ENCODE peak calls at places on chromosomes 2 and 18, in five cellular contexts. One of them, this sample, is unnamed.

GRCh38 chr2:95050385-95051300 is 25.1 kb downstream of the MAL start:
- DNase-seq in T1000: no peak
- DNase-seq in IMR-90: no peak
- DNase-seq in A549: no peak
- DNase-seq in NCI-H774: no peak
- DNase-seq in this sample: no peak

GRCh38 chr2:58089081-58089480 is 42.5 kb downstream of the VRK2 start:
- DNase-seq in A549: no peak
- DNase-seq in IMR-90: peak; percentile 37
- DNase-seq in T1000: no peak
- DNase-seq in NCI-H774: no peak
- DNase-seq in this sample: no peak

GRCh38 chr2:237624565-237624964 is 2.8 kb upstream of the LRRFIP1 start:
- DNase-seq in A549: no peak
- DNase-seq in T1000: no peak
- DNase-seq in IMR-90: no peak
- DNase-seq in NCI-H774: no peak
- DNase-seq in this sample: no peak

GRCh38 chr18:32910694-32911296 is 138.0 kb upstream of the KLHL14 start:
- DNase-seq in NCI-H774: no peak
- DNase-seq in A549: no peak
- DNase-seq in IMR-90: no peak
- DNase-seq in T1000: no peak
- DNase-seq in this sample: no peak

GRCh38 chr2:240013343-240013742 is 11.8 kb downstream of the NDUFA10 start:
- DNase-seq in NCI-H774: no peak
- DNase-seq in IMR-90: peak; percentile 25
- DNase-seq in A549: no peak
- DNase-seq in T1000: no peak
- DNase-seq in this sample: no peak

GRCh38 chr18:850960-851359 is 38.9 kb upstream of the YES1 start:
- DNase-seq in T1000: no peak
- DNase-seq in NCI-H774: no peak
- DNase-seq in IMR-90: no peak
- DNase-seq in A549: no peak
- DNase-seq in this sample: no peak

GRCh38 chr18:7514796-7515440 is 52.2 kb upstream of the PTPRM start:
- DNase-seq in A549: no peak
- DNase-seq in IMR-90: no peak
- DNase-seq in T1000: no peak
- DNase-seq in NCI-H774: no peak
- DNase-seq in this sample: no peak

GRCh38 chr2:29073913-29074312 is 410 bp downstream of the PCARE start:
- DNase-seq in NCI-H774: no peak
- DNase-seq in T1000: no peak
- DNase-seq in A549: no peak
- DNase-seq in IMR-90: no peak
- DNase-seq in this sample: no peak

GRCh38 chr18:48929951-48930713 is 20.6 kb downstream of the SMAD7 start:
- DNase-seq in T1000: no peak
- DNase-seq in NCI-H774: no peak
- DNase-seq in A549: peak; percentile 89
- DNase-seq in IMR-90: peak; percentile 81
- DNase-seq in this sample: no peak

GRCh38 chr2:239548491-239548890 is 147.7 kb upstream of the HDAC4 start:
- DNase-seq in NCI-H774: no peak
- DNase-seq in IMR-90: no peak
- DNase-seq in A549: no peak
- DNase-seq in T1000: no peak
- DNase-seq in this sample: no peak

GRCh38 chr2:219331560-219332213 is 857 bp downstream of the RESP18 start:
- DNase-seq in IMR-90: peak; percentile 21
- DNase-seq in A549: no peak
- DNase-seq in NCI-H774: no peak
- DNase-seq in T1000: no peak
- DNase-seq in this sample: no peak

GRCh38 chr2:195666113-195666712 is 9.2 kb downstream of the SLC39A10 start:
- DNase-seq in NCI-H774: no peak
- DNase-seq in IMR-90: no peak
- DNase-seq in A549: no peak
- DNase-seq in T1000: no peak
- DNase-seq in this sample: no peak

GRCh38 chr2:112474844-112475486 is 7.0 kb upstream of the TTL start:
- DNase-seq in A549: no peak
- DNase-seq in T1000: no peak
- DNase-seq in IMR-90: peak; percentile 62
- DNase-seq in NCI-H774: no peak
- DNase-seq in this sample: no peak

GRCh38 chr18:37524139-37524538 is 41.5 kb downstream of the CELF4 start:
- DNase-seq in T1000: no peak
- DNase-seq in A549: no peak
- DNase-seq in IMR-90: no peak
- DNase-seq in NCI-H774: no peak
- DNase-seq in this sample: no peak

GRCh38 chr2:140257692-140258300 is 1477.6 kb upstream of the NXPH2 start:
- DNase-seq in A549: no peak
- DNase-seq in IMR-90: no peak
- DNase-seq in T1000: no peak
- DNase-seq in NCI-H774: no peak
- DNase-seq in this sample: no peak

GRCh38 chr2:16588565-16588964 is 77.1 kb downstream of the CYRIA start:
- DNase-seq in A549: no peak
- DNase-seq in T1000: no peak
- DNase-seq in NCI-H774: no peak
- DNase-seq in IMR-90: no peak
- DNase-seq in this sample: no peak

GRCh38 chr2:10521356-10521755 is 73.2 kb upstream of the ODC1 start:
- DNase-seq in IMR-90: no peak
- DNase-seq in T1000: no peak
- DNase-seq in NCI-H774: no peak
- DNase-seq in A549: no peak
- DNase-seq in this sample: no peak

GRCh38 chr2:106158871-106159270 is 35.2 kb downstream of the UXS1 start:
- DNase-seq in A549: no peak
- DNase-seq in IMR-90: no peak
- DNase-seq in NCI-H774: no peak
- DNase-seq in T1000: no peak
- DNase-seq in this sample: no peak

GRCh38 chr2:26325851-26326250 is 20.1 kb upstream of the SELENOI start:
- DNase-seq in A549: no peak
- DNase-seq in T1000: no peak
- DNase-seq in IMR-90: peak; percentile 85
- DNase-seq in NCI-H774: no peak
- DNase-seq in this sample: no peak

GRCh38 chr2:19319698-19320097 is 38.7 kb downstream of the OSR1 start:
- DNase-seq in IMR-90: no peak
- DNase-seq in NCI-H774: no peak
- DNase-seq in A549: no peak
- DNase-seq in T1000: no peak
- DNase-seq in this sample: no peak

GRCh38 chr2:88074854-88075292 is 7.2 kb downstream of the SMYD1 start:
- DNase-seq in A549: no peak
- DNase-seq in T1000: no peak
- DNase-seq in IMR-90: peak; percentile 67
- DNase-seq in NCI-H774: no peak
- DNase-seq in this sample: no peak

GRCh38 chr2:171347591-171348032 is 86.2 kb downstream of the METTL8 start:
- DNase-seq in IMR-90: peak; percentile 93
- DNase-seq in NCI-H774: no peak
- DNase-seq in T1000: peak; percentile 48
- DNase-seq in A549: no peak
- DNase-seq in this sample: no peak

GRCh38 chr2:6784299-6784698 is 81.4 kb downstream of the CMPK2 start:
- DNase-seq in A549: no peak
- DNase-seq in NCI-H774: no peak
- DNase-seq in T1000: no peak
- DNase-seq in IMR-90: no peak
- DNase-seq in this sample: no peak

GRCh38 chr2:98800330-98801064 is 69.6 kb upstream of the MGAT4A start:
- DNase-seq in NCI-H774: no peak
- DNase-seq in T1000: no peak
- DNase-seq in A549: no peak
- DNase-seq in IMR-90: no peak
- DNase-seq in this sample: no peak

GRCh38 chr2:80303006-80303741 is 1.4 kb downstream of the LRRTM1 start:
- DNase-seq in IMR-90: no peak
- DNase-seq in A549: no peak
- DNase-seq in NCI-H774: no peak
- DNase-seq in T1000: no peak
- DNase-seq in this sample: no peak

GRCh38 chr18:46497129-46497528 is 159.9 kb downstream of the LOXHD1 start:
- DNase-seq in NCI-H774: no peak
- DNase-seq in A549: no peak
- DNase-seq in T1000: peak; percentile 11
- DNase-seq in IMR-90: no peak
- DNase-seq in this sample: no peak

GRCh38 chr18:65091737-65092329 is 659.0 kb upstream of the CDH7 start:
- DNase-seq in A549: no peak
- DNase-seq in IMR-90: peak; percentile 0
- DNase-seq in NCI-H774: peak; percentile 43
- DNase-seq in T1000: no peak
- DNase-seq in this sample: no peak

GRCh38 chr2:75290600-75291140 is 91.3 kb upstream of the TACR1 start:
- DNase-seq in T1000: no peak
- DNase-seq in A549: no peak
- DNase-seq in NCI-H774: no peak
- DNase-seq in IMR-90: peak; percentile 45
- DNase-seq in this sample: no peak

GRCh38 chr2:98573426-98573825 is 34.9 kb downstream of the COA5 start:
- DNase-seq in T1000: no peak
- DNase-seq in A549: no peak
- DNase-seq in IMR-90: no peak
- DNase-seq in NCI-H774: no peak
- DNase-seq in this sample: no peak

GRCh38 chr2:178905266-178905665 is 98.0 kb upstream of the TTN start:
- DNase-seq in IMR-90: no peak
- DNase-seq in NCI-H774: no peak
- DNase-seq in T1000: no peak
- DNase-seq in A549: no peak
- DNase-seq in this sample: no peak

GRCh38 chr2:74383254-74383653 is 3.1 kb upstream of the DCTN1 start:
- DNase-seq in A549: no peak
- DNase-seq in T1000: no peak
- DNase-seq in NCI-H774: no peak
- DNase-seq in IMR-90: peak; percentile 86
- DNase-seq in this sample: no peak

GRCh38 chr2:73999881-74000597 is 15.3 kb downstream of the TET3 start:
- DNase-seq in A549: no peak
- DNase-seq in T1000: no peak
- DNase-seq in NCI-H774: no peak
- DNase-seq in IMR-90: peak; percentile 74
- DNase-seq in this sample: no peak

GRCh38 chr2:238101891-238102841 is 2.0 kb downstream of the ESPNL start:
- DNase-seq in NCI-H774: no peak
- DNase-seq in IMR-90: no peak
- DNase-seq in A549: no peak
- DNase-seq in T1000: no peak
- DNase-seq in this sample: no peak

GRCh38 chr18:63135101-63135500 is 184.5 kb downstream of the BCL2 start:
- DNase-seq in T1000: no peak
- DNase-seq in NCI-H774: no peak
- DNase-seq in IMR-90: no peak
- DNase-seq in A549: no peak
- DNase-seq in this sample: peak; percentile 58

GRCh38 chr18:40983835-40984234 is 971.2 kb upstream of the PIK3C3 start:
- DNase-seq in A549: no peak
- DNase-seq in T1000: no peak
- DNase-seq in NCI-H774: no peak
- DNase-seq in IMR-90: no peak
- DNase-seq in this sample: no peak

GRCh38 chr2:224946911-224947310 is 95.4 kb downstream of the DOCK10 start:
- DNase-seq in IMR-90: peak; percentile 92
- DNase-seq in A549: no peak
- DNase-seq in T1000: no peak
- DNase-seq in NCI-H774: no peak
- DNase-seq in this sample: no peak

GRCh38 chr2:126220336-126220735 is 435.6 kb upstream of the GYPC start:
- DNase-seq in NCI-H774: no peak
- DNase-seq in A549: no peak
- DNase-seq in T1000: peak; percentile 12
- DNase-seq in IMR-90: no peak
- DNase-seq in this sample: no peak

GRCh38 chr2:217449436-217449835 is 553.4 kb downstream of the TNS1 start:
- DNase-seq in NCI-H774: no peak
- DNase-seq in IMR-90: no peak
- DNase-seq in A549: no peak
- DNase-seq in T1000: no peak
- DNase-seq in this sample: no peak

GRCh38 chr2:232162191-232162590 is 200.7 kb downstream of the DIS3L2 start:
- DNase-seq in T1000: no peak
- DNase-seq in NCI-H774: no peak
- DNase-seq in A549: no peak
- DNase-seq in IMR-90: peak; percentile 39
- DNase-seq in this sample: no peak

GRCh38 chr2:68767031-68767961 is 32.7 kb downstream of the ARHGAP25 start:
- DNase-seq in A549: no peak
- DNase-seq in IMR-90: no peak
- DNase-seq in NCI-H774: no peak
- DNase-seq in T1000: no peak
- DNase-seq in this sample: no peak

This sample was measured in DMS79 treated with DMSO at 0.1 percent for 48 hours.